ENCODE peak calls at places on chromosomes 16 and 17, in eight cellular contexts. W is WTC11; E is activated CD8-positive, alpha-beta T cell treated with anti-CD3 and anti-CD28 coated beads, Interleukin-2, amount 10 ng/mL, durations not matched to agents 7 days and 5 days; G is activated T-cell treated with anti-CD3 and anti-CD28 coated beads, Interleukin-2, amount 50 U/mL, for 72 hours; L is renal cortical epithelial cell; N is kidney; X is left cardiac atrium; A is NT2/D1. R is an unnamed sample.

GRCh38 chr16:81567987-81568748 is 123.6 kb downstream of the CMIP start:
- DNase-seq in W (no peak), E (no peak), G (peak), L (peak), N (peak), X (peak), A (no peak), R (no peak)

GRCh38 chr17:41061969-41062368 is 2.1 kb upstream of the KRTAP2-3 start:
- DNase-seq in W (no peak), E (no peak), G (no peak), L (peak), N (no peak), X (no peak), A (no peak), R (no peak)

GRCh38 chr17:19331134-19331533 is 31.4 kb downstream of the B9D1 start:
- DNase-seq in W (no peak), E (no peak), G (no peak), L (peak), N (no peak), X (no peak), A (no peak), R (no peak)

GRCh38 chr16:88591577-88592021 is 21.4 kb downstream of the ZC3H18 start:
- DNase-seq in W (no peak), E (no peak), G (peak), L (no peak), N (no peak), X (peak), A (no peak), R (no peak)

GRCh38 chr17:45812102-45812501 is 28.0 kb downstream of the CRHR1 start:
- DNase-seq in W (no peak), E (no peak), G (no peak), L (peak), N (no peak), X (no peak), A (no peak), R (no peak)

GRCh38 chr17:57612202-57613071 is 132.7 kb downstream of the CCDC182 start:
- DNase-seq in W (peak), E (peak), G (no peak), L (no peak), N (no peak), X (no peak), A (peak), R (peak)

GRCh38 chr17:76268015-76268749 is 3.0 kb downstream of the UBALD2 start:
- DNase-seq in W (no peak), E (peak), G (peak), L (peak), N (peak), X (peak), A (no peak), R (no peak)

GRCh38 chr17:76492989-76493501 is 8.2 kb downstream of the RHBDF2 start:
- DNase-seq in W (no peak), E (peak), G (peak), L (peak), N (peak), X (peak), A (no peak), R (no peak)

GRCh38 chr16:59633996-59634579 is 900.0 kb upstream of the GOT2 start:
- DNase-seq in W (no peak), E (no peak), G (no peak), L (no peak), N (no peak), X (no peak), A (no peak), R (no peak)

GRCh38 chr16:46808997-46809396 is 22.0 kb downstream of the C16orf87 start:
- DNase-seq in W (no peak), E (no peak), G (no peak), L (no peak), N (no peak), X (no peak), A (no peak), R (no peak)

GRCh38 chr17:77527836-77528505 is 387.2 kb downstream of the SEC14L1 start:
- DNase-seq in W (no peak), E (no peak), G (no peak), L (no peak), N (no peak), X (no peak), A (no peak), R (no peak)

GRCh38 chr17:2042355-2042929 is 620 bp downstream of the OVCA2 start:
- DNase-seq in W (no peak), E (no peak), G (no peak), L (no peak), N (no peak), X (no peak), A (no peak), R (no peak)

GRCh38 chr17:45143101-45143670 is 5.1 kb upstream of the HEXIM1 start:
- DNase-seq in W (no peak), E (no peak), G (no peak), L (no peak), N (peak), X (no peak), A (no peak), R (no peak)

R was measured in NCI-H2029 treated with DMSO at 0.1 percent for 48 hours.